ENCODE peak calls at places on chromosomes 16 and 17, in seven cellular contexts. One of them, this sample, is unnamed.

GRCh38 chr16:6891486-6891885 is 441.2 kb upstream of the RBFOX1 start:
- DNase-seq in HCT116: no peak
- DNase-seq in prostate gland: peak
- DNase-seq in H1: no peak
- DNase-seq in transverse colon: no peak
- DNase-seq in breast epithelium: no peak
- DNase-seq in sigmoid colon: no peak
- DNase-seq in this sample: no peak

GRCh38 chr16:4324871-4325740 is 9.2 kb downstream of the GLIS2 start:
- DNase-seq in HCT116: no peak
- DNase-seq in prostate gland: no peak
- DNase-seq in H1: no peak
- DNase-seq in transverse colon: no peak
- DNase-seq in breast epithelium: no peak
- DNase-seq in sigmoid colon: peak
- DNase-seq in this sample: no peak

GRCh38 chr16:4679854-4680636 is 13.3 kb upstream of the NUDT16L1 start:
- DNase-seq in HCT116: no peak
- DNase-seq in prostate gland: peak
- DNase-seq in H1: no peak
- DNase-seq in transverse colon: peak
- DNase-seq in breast epithelium: peak
- DNase-seq in sigmoid colon: peak
- DNase-seq in this sample: peak

GRCh38 chr17:41098476-41098875 is 534 bp upstream of the KRTAP4-8 start:
- DNase-seq in HCT116: no peak
- DNase-seq in prostate gland: no peak
- DNase-seq in H1: no peak
- DNase-seq in transverse colon: no peak
- DNase-seq in breast epithelium: no peak
- DNase-seq in sigmoid colon: no peak
- DNase-seq in this sample: no peak

GRCh38 chr16:51180719-51181494 is 29.8 kb upstream of the SALL1 start:
- DNase-seq in HCT116: no peak
- DNase-seq in prostate gland: no peak
- DNase-seq in H1: no peak
- DNase-seq in transverse colon: no peak
- DNase-seq in breast epithelium: no peak
- DNase-seq in sigmoid colon: no peak
- DNase-seq in this sample: no peak

GRCh38 chr17:71753070-71753469 is 367.8 kb upstream of the SOX9 start:
- DNase-seq in HCT116: no peak
- DNase-seq in prostate gland: no peak
- DNase-seq in H1: no peak
- DNase-seq in transverse colon: no peak
- DNase-seq in breast epithelium: no peak
- DNase-seq in sigmoid colon: no peak
- DNase-seq in this sample: no peak

GRCh38 chr16:80591071-80591935 is 50.5 kb downstream of the DYNLRB2 start:
- DNase-seq in HCT116: no peak
- DNase-seq in prostate gland: no peak
- DNase-seq in H1: no peak
- DNase-seq in transverse colon: no peak
- DNase-seq in breast epithelium: no peak
- DNase-seq in sigmoid colon: no peak
- DNase-seq in this sample: no peak

GRCh38 chr16:10587622-10588021 is 7.2 kb upstream of the EMP2 start:
- DNase-seq in HCT116: no peak
- DNase-seq in prostate gland: no peak
- DNase-seq in H1: no peak
- DNase-seq in transverse colon: no peak
- DNase-seq in breast epithelium: no peak
- DNase-seq in sigmoid colon: no peak
- DNase-seq in this sample: no peak

GRCh38 chr17:73064084-73064938 is 28.2 kb downstream of the SLC39A11 start:
- DNase-seq in HCT116: no peak
- DNase-seq in prostate gland: no peak
- DNase-seq in H1: no peak
- DNase-seq in transverse colon: no peak
- DNase-seq in breast epithelium: no peak
- DNase-seq in sigmoid colon: no peak
- DNase-seq in this sample: no peak

GRCh38 chr17:72514321-72514861 is 393.6 kb downstream of the SOX9 start:
- DNase-seq in HCT116: no peak
- DNase-seq in prostate gland: no peak
- DNase-seq in H1: no peak
- DNase-seq in transverse colon: no peak
- DNase-seq in breast epithelium: no peak
- DNase-seq in sigmoid colon: no peak
- DNase-seq in this sample: no peak

GRCh38 chr17:46771601-46772012 is 46.9 kb downstream of the WNT3 start:
- DNase-seq in HCT116: no peak
- DNase-seq in prostate gland: no peak
- DNase-seq in H1: no peak
- DNase-seq in transverse colon: peak
- DNase-seq in breast epithelium: no peak
- DNase-seq in sigmoid colon: no peak
- DNase-seq in this sample: no peak

GRCh38 chr17:39926588-39927100 is 757 bp downstream of the ORMDL3 start:
- DNase-seq in HCT116: no peak
- DNase-seq in prostate gland: no peak
- DNase-seq in H1: no peak
- DNase-seq in transverse colon: peak
- DNase-seq in breast epithelium: no peak
- DNase-seq in sigmoid colon: peak
- DNase-seq in this sample: no peak
- H3K27ac ChIP-seq in HCT116: peak
- H3K27ac ChIP-seq in prostate gland: peak
- H3K27ac ChIP-seq in H1: peak
- H3K27ac ChIP-seq in transverse colon: peak
- H3K27ac ChIP-seq in breast epithelium: peak
- H3K27ac ChIP-seq in sigmoid colon: peak
- H3K27ac ChIP-seq in this sample: peak

GRCh38 chr17:4940625-4941021 is 555 bp downstream of the RNF167 start:
- DNase-seq in HCT116: no peak
- DNase-seq in prostate gland: no peak
- DNase-seq in H1: no peak
- DNase-seq in transverse colon: peak
- DNase-seq in breast epithelium: no peak
- DNase-seq in sigmoid colon: no peak
- DNase-seq in this sample: peak
- TF ChIP-seq POLR2AphosphoS5 in HCT116: no peak
- TF ChIP-seq POLR2AphosphoS5 in prostate gland: no peak
- TF ChIP-seq POLR2AphosphoS5 in H1: no peak
- TF ChIP-seq POLR2AphosphoS5 in transverse colon: no peak
- TF ChIP-seq POLR2AphosphoS5 in breast epithelium: no peak
- TF ChIP-seq POLR2AphosphoS5 in sigmoid colon: no peak
- TF ChIP-seq POLR2AphosphoS5 in this sample: no peak

DNA sequence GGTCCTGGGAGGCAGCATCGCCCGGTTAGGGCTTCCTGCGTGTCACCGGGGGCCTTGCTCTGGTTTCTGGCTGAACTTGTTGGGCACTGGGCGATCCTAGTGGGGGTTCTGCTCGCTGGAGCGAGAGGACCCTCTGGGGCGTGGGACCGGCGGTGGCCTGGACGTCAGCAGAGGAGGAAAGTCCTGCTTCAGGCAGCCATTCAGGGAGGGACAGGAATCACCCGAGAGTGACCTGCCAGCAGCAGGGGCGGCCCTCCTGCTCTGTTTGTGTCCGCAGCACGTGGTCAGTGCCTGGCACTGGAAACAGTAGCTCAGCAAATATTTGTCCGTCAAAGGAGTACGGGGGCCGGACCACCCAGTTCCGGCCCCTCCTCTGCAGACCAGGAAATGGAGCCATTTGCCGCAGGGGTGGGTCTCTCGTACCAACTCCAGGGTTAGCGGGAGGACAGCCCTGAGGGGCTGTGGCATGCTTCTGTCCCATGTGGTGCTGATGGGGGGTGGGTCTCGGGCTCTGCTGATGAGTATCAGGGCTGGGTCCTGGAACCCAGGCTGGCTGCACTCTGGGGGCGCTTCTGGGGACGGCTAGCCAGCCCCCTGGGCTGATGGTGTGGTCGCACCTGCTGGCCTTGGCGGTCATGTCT is 48.3 kb downstream of the BAIAP2 start:
- DNase-seq in HCT116: no peak
- DNase-seq in prostate gland: peak
- DNase-seq in H1: no peak
- DNase-seq in transverse colon: no peak
- DNase-seq in breast epithelium: peak
- DNase-seq in sigmoid colon: no peak
- DNase-seq in this sample: peak
- H3K27ac ChIP-seq in HCT116: no peak
- H3K27ac ChIP-seq in prostate gland: peak
- H3K27ac ChIP-seq in H1: no peak
- H3K27ac ChIP-seq in transverse colon: peak
- H3K27ac ChIP-seq in breast epithelium: peak
- H3K27ac ChIP-seq in sigmoid colon: peak
- H3K27ac ChIP-seq in this sample: peak

DNA sequence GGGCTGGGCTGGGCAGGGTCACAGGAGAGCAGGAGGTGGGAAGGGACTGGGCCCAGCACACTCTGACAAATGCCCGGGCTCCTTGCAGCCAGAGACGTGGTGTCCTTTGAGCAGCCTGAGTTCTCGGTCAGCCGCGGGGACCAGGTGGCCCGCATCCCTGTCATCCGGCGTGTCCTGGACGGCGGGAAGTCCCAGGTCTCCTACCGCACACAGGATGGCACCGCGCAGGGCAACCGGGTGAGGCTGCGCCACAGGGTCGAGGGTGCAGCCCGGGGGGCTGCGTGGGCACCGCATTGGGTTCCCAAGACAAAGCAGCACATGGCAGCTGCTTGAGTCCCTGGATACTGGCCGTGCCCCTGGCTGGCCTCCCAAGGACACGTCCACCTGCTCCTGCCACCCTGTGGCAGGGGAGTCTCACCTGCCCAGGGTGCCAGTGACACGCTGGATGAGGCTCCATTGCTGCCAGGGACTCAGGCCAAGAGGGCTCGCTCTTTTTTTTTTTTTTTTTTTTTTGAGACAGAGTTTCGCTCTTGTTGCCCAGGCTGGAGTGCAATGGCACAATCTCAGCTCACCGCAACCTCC is 21.3 kb downstream of the GALK1 start:
- DNase-seq in HCT116: no peak
- DNase-seq in prostate gland: no peak
- DNase-seq in H1: no peak
- DNase-seq in transverse colon: no peak
- DNase-seq in breast epithelium: no peak
- DNase-seq in sigmoid colon: no peak
- DNase-seq in this sample: no peak
- TF ChIP-seq POLR2AphosphoS5 in HCT116: no peak
- TF ChIP-seq POLR2AphosphoS5 in prostate gland: no peak
- TF ChIP-seq POLR2AphosphoS5 in H1: no peak
- TF ChIP-seq POLR2AphosphoS5 in transverse colon: no peak
- TF ChIP-seq POLR2AphosphoS5 in breast epithelium: no peak
- TF ChIP-seq POLR2AphosphoS5 in sigmoid colon: no peak
- TF ChIP-seq POLR2AphosphoS5 in this sample: no peak

GRCh38 chr17:65173284-65173793 is 36.2 kb downstream of the RGS9 start:
- DNase-seq in HCT116: no peak
- DNase-seq in prostate gland: peak
- DNase-seq in H1: no peak
- DNase-seq in transverse colon: peak
- DNase-seq in breast epithelium: no peak
- DNase-seq in sigmoid colon: no peak
- DNase-seq in this sample: no peak
- H3K27ac ChIP-seq in HCT116: no peak
- H3K27ac ChIP-seq in prostate gland: no peak
- H3K27ac ChIP-seq in H1: no peak
- H3K27ac ChIP-seq in transverse colon: no peak
- H3K27ac ChIP-seq in breast epithelium: no peak
- H3K27ac ChIP-seq in sigmoid colon: no peak
- H3K27ac ChIP-seq in this sample: peak